ENCODE peak calls at places on chromosomes 6 and 20, in four cellular contexts. W is AG08395, Q is progenitor cell of endocrine pancreas, G is Kasumi-1. Y is an unnamed sample.

GRCh38 chr20:63413963-63414684 is 53.0 kb upstream of the CHRNA4 start:
- DNase-seq in W (no peak), G (no peak), Q (no peak), Y (no peak)

GRCh38 chr20:17761612-17762011 is 61.8 kb downstream of the BANF2 start:
- DNase-seq in W (peak), G (no peak), Q (no peak), Y (no peak)

GRCh38 chr6:133778414-133778813 is 110.5 kb upstream of the TCF21 start:
- DNase-seq in Q (no peak), G (no peak), W (peak), Y (peak)

GRCh38 chr6:126170875-126171489 is 168.9 kb upstream of the CENPW start:
- DNase-seq in W (no peak), Q (no peak), G (peak), Y (no peak)

GRCh38 chr6:44808148-44808547 is 420.6 kb downstream of the CDC5L start:
- DNase-seq in G (no peak), Q (no peak), W (no peak), Y (no peak)

GRCh38 chr6:149233056-149233715 is 84.3 kb upstream of the TAB2 start:
- DNase-seq in Q (no peak), W (peak), G (no peak), Y (peak)

GRCh38 chr20:25296094-25297093 is 48.5 kb downstream of the PYGB start:
- DNase-seq in Q (no peak), G (peak), W (peak), Y (no peak)

GRCh38 chr20:62887147-62887859 is 25.7 kb upstream of the TCFL5 start:
- DNase-seq in W (peak), Q (no peak), G (peak), Y (no peak)

GRCh38 chr6:7188492-7188891 is 80.7 kb downstream of the RREB1 start:
- DNase-seq in W (no peak), G (no peak), Q (no peak), Y (no peak)

GRCh38 chr20:53748821-53749402 is 155.3 kb upstream of the ZNF217 start:
- DNase-seq in Q (no peak), G (peak), W (no peak), Y (peak)

GRCh38 chr6:101296184-101296583 is 97.3 kb upstream of the GRIK2 start:
- DNase-seq in Q (no peak), W (peak), G (no peak), Y (no peak)

GRCh38 chr6:136566851-136567250 is 16.6 kb upstream of the MAP7 start:
- DNase-seq in W (no peak), G (peak), Q (no peak), Y (no peak)

GRCh38 chr20:54086444-54087134 is 16.2 kb upstream of the BCAS1 start:
- DNase-seq in W (peak), G (no peak), Q (no peak), Y (no peak)

GRCh38 chr20:45817652-45818194 is 5.3 kb downstream of the UBE2C start:
- DNase-seq in G (no peak), W (peak), Q (no peak), Y (peak)

GRCh38 chr6:144262470-144263369 is 22.4 kb upstream of the UTRN start:
- DNase-seq in W (no peak), G (no peak), Q (no peak), Y (no peak)

GRCh38 chr6:42970859-42971612 is 7.9 kb downstream of the PEX6 start:
- DNase-seq in W (peak), Q (no peak), G (peak), Y (peak)

GRCh38 chr6:126574301-126574700 is 234.4 kb downstream of the CENPW start:
- DNase-seq in W (no peak), G (no peak), Q (no peak), Y (no peak)

GRCh38 chr6:129494586-129494985 is 215.4 kb downstream of the ARHGAP18 start:
- DNase-seq in G (no peak), W (no peak), Q (no peak), Y (no peak)

GRCh38 chr6:52929321-52930164 is 20.0 kb upstream of the GSTA3 start:
- DNase-seq in Q (no peak), G (no peak), W (peak), Y (peak)

GRCh38 chr6:149628865-149629544 is 19.5 kb downstream of the KATNA1 start:
- DNase-seq in Q (no peak), G (no peak), W (no peak), Y (no peak)